ENCODE peak calls at places on chromosomes 13 and 19, in seven cellular contexts. E is nephron progenitor cell, X is germinal center, W is fibroblast of mammary gland, Y is EH, V is HT1080, A is T-helper 9 cell. Z is an unnamed sample.

GRCh38 chr19:40363128-40363527 is 14.6 kb downstream of the PLD3 start:
- DNase-seq in E (no peak), X (no peak), W (no peak), Y (peak; percentile 7), V (no peak), A (no peak), Z (no peak)

GRCh38 chr13:59641261-59641660 is 522.5 kb downstream of the DIAPH3 start:
- DNase-seq in E (no peak), X (no peak), W (no peak), Y (no peak), V (no peak), A (no peak), Z (no peak)

GRCh38 chr19:45547965-45548609 is 36.5 kb downstream of the OPA3 start:
- DNase-seq in E (no peak), X (no peak), W (peak; percentile 58), Y (peak; percentile 91), V (peak; percentile 77), A (no peak), Z (no peak)

GRCh38 chr19:7137120-7137519 is 67.6 kb downstream of the ZNF557 start:
- DNase-seq in E (no peak), X (no peak), W (peak; percentile 3), Y (no peak), V (no peak), A (no peak), Z (no peak)

GRCh38 chr13:111418101-111418500 is 97.7 kb downstream of the TEX29 start:
- DNase-seq in E (no peak), X (no peak), W (no peak), Y (no peak), V (no peak), A (no peak), Z (no peak)

GRCh38 chr13:23983671-23984070 is 86.4 kb upstream of the C1QTNF9B start:
- DNase-seq in E (no peak), X (no peak), W (no peak), Y (no peak), V (no peak), A (no peak), Z (no peak)

GRCh38 chr19:53881482-53882390 is at the start of gene PRKCG:
- DNase-seq in E (peak; percentile 83), X (peak; percentile 42), W (no peak), Y (no peak), V (peak; percentile 50), A (peak; percentile 63), Z (peak; percentile 80)

GRCh38 chr13:33639158-33639557 is 178.8 kb upstream of the RFC3 start:
- DNase-seq in E (no peak), X (no peak), W (peak; percentile 99), Y (peak; percentile 83), V (no peak), A (no peak), Z (no peak)

GRCh38 chr13:23752111-23753001 is 136.8 kb downstream of the MIPEP start:
- DNase-seq in E (no peak), X (no peak), W (no peak), Y (peak; percentile 16), V (no peak), A (no peak), Z (no peak)

GRCh38 chr19:13082192-13083007 is 20.3 kb downstream of the LYL1 start:
- DNase-seq in E (peak; percentile 61), X (no peak), W (peak; percentile 55), Y (peak; percentile 65), V (peak; percentile 38), A (no peak), Z (no peak)

GRCh38 chr13:97223711-97224461 is 1.8 kb downstream of the MBNL2 start:
- DNase-seq in E (peak; percentile 33), X (peak; percentile 55), W (peak; percentile 96), Y (peak; percentile 95), V (peak; percentile 83), A (peak; percentile 7), Z (no peak)

GRCh38 chr19:19402656-19403372 is 2.7 kb upstream of the GATAD2A start:
- DNase-seq in E (no peak), X (no peak), W (peak; percentile 35), Y (peak; percentile 51), V (no peak), A (no peak), Z (no peak)

GRCh38 chr19:55253264-55253663 is 5.6 kb downstream of the PPP6R1 start:
- DNase-seq in E (no peak), X (peak; percentile 29), W (no peak), Y (no peak), V (no peak), A (no peak), Z (no peak)

GRCh38 chr19:5060591-5061339 is 91.9 kb downstream of the KDM4B start:
- DNase-seq in E (no peak), X (no peak), W (no peak), Y (no peak), V (no peak), A (no peak), Z (no peak)